ENCODE peak calls at places on chromosomes 3 and 15, in five cellular contexts. R, W, H, F and Z are unnamed samples.

GRCh38 chr15:67563961-67564570 is 21.6 kb downstream of the MAP2K5 start:
- DNase-seq in R (peak), W (no peak), H (no peak), F (no peak), Z (no peak)

GRCh38 chr15:29724026-29724425 is 98.2 kb downstream of the TJP1 start:
- DNase-seq in R (no peak), W (no peak), H (no peak), F (no peak), Z (no peak)

GRCh38 chr3:94285874-94286273 is 223.0 kb downstream of the NSUN3 start:
- DNase-seq in R (no peak), W (no peak), H (no peak), F (no peak), Z (peak)

GRCh38 chr3:120749843-120750242 is 7.3 kb downstream of the GTF2E1 start:
- DNase-seq in R (no peak), W (no peak), H (no peak), F (no peak), Z (no peak)

GRCh38 chr15:63379492-63380150 is 2.0 kb downstream of the CA12 start:
- DNase-seq in R (no peak), W (no peak), H (no peak), F (no peak), Z (no peak)

GRCh38 chr15:41566121-41566885 is 7.3 kb downstream of the TYRO3 start:
- DNase-seq in R (no peak), W (no peak), H (no peak), F (no peak), Z (no peak)

GRCh38 chr15:80596521-80596976 is 98.6 kb upstream of the ABHD17C start:
- DNase-seq in R (no peak), W (no peak), H (no peak), F (no peak), Z (no peak)

GRCh38 chr3:150300847-150301517 is 107.1 kb upstream of the TSC22D2 start:
- DNase-seq in R (no peak), W (no peak), H (no peak), F (no peak), Z (no peak)

GRCh38 chr3:1196997-1197396 is 104.2 kb downstream of the CNTN6 start:
- DNase-seq in R (no peak), W (no peak), H (no peak), F (no peak), Z (no peak)

GRCh38 chr3:9746330-9746729 is 3.4 kb upstream of the OGG1 start:
- DNase-seq in R (no peak), W (peak), H (no peak), F (no peak), Z (no peak)

GRCh38 chr3:195692781-195693427 is 27.9 kb upstream of the MUC20 start:
- DNase-seq in R (no peak), W (no peak), H (no peak), F (no peak), Z (no peak)

GRCh38 chr15:56442354-56442753 is 22.6 kb downstream of the MNS1 start:
- DNase-seq in R (no peak), W (no peak), H (no peak), F (no peak), Z (no peak)

GRCh38 chr15:79635897-79636596 is 203.9 kb downstream of the MINAR1 start:
- DNase-seq in R (no peak), W (no peak), H (no peak), F (no peak), Z (no peak)